ENCODE peak calls at places on chromosomes 3 and 15, in nine cellular contexts. J is uterus; T is psoas muscle; G is HFF-Myc; D is CD8-positive, alpha-beta T cell; Q is upper lobe of right lung; I is fibroblast of pulmonary artery; M is CD4-positive, alpha-beta T cell; V is left lung. O is an unnamed sample.
A peak's percentile ranks its signal among the peaks of the same experiment; 100 is the strongest.

GRCh38 chr3:112653209-112653871 is 12.4 kb upstream of the CCDC80 start:
- DNase-seq in J (no peak), T (no peak), G (no peak), D (no peak), Q (no peak), I (peak; percentile 88), M (no peak), V (no peak), O (no peak)

GRCh38 chr3:158782283-158782682 is 19.6 kb upstream of the MFSD1 start:
- DNase-seq in J (no peak), T (no peak), G (no peak), D (no peak), Q (no peak), I (no peak), M (no peak), V (no peak), O (no peak)

GRCh38 chr3:46666471-46666845 is 27.0 kb downstream of the ALS2CL start:
- DNase-seq in J (no peak), T (no peak), G (no peak), D (no peak), Q (peak; percentile 33), I (no peak), M (no peak), V (peak; percentile 28), O (no peak)

GRCh38 chr3:126119008-126119675 is 35.2 kb upstream of the SLC41A3 start:
- DNase-seq in J (peak; percentile 6), T (no peak), G (no peak), D (no peak), Q (no peak), I (no peak), M (no peak), V (no peak), O (peak; percentile 20)

GRCh38 chr15:90836296-90836871 is 32.0 kb upstream of the FURIN start:
- DNase-seq in J (no peak), T (no peak), G (peak; percentile 17), D (no peak), Q (no peak), I (peak; percentile 73), M (no peak), V (no peak), O (no peak)

GRCh38 chr3:106030620-106030945 is 161.8 kb upstream of the CBLB start:
- DNase-seq in J (no peak), T (no peak), G (no peak), D (no peak), Q (no peak), I (peak; percentile 42), M (no peak), V (no peak), O (no peak)

GRCh38 chr3:71876706-71877105 is 91.8 kb upstream of the PROK2 start:
- DNase-seq in J (no peak), T (no peak), G (no peak), D (no peak), Q (no peak), I (no peak), M (no peak), V (no peak), O (no peak)

GRCh38 chr15:40847225-40847961 is 3.5 kb downstream of the SPINT1 start:
- DNase-seq in J (no peak), T (peak; percentile 30), G (no peak), D (no peak), Q (peak; percentile 87), I (peak; percentile 56), M (no peak), V (peak; percentile 88), O (no peak)

GRCh38 chr3:51391566-51392300 is 648 bp downstream of the RBM15B start:
- DNase-seq in J (no peak), T (peak; percentile 39), G (no peak), D (peak; percentile 67), Q (peak; percentile 78), I (peak; percentile 46), M (peak; percentile 50), V (no peak), O (peak; percentile 53)

GRCh38 chr3:197104738-197105137 is 75.1 kb upstream of the MELTF start:
- DNase-seq in J (no peak), T (no peak), G (no peak), D (no peak), Q (no peak), I (peak; percentile 23), M (no peak), V (no peak), O (no peak)

GRCh38 chr3:95750097-95750496 is 1064.3 kb upstream of the EPHA6 start:
- DNase-seq in J (no peak), T (no peak), G (no peak), D (no peak), Q (no peak), I (no peak), M (no peak), V (no peak), O (no peak)

GRCh38 chr3:10462641-10463040 is 42.7 kb downstream of the ATP2B2 start:
- DNase-seq in J (no peak), T (no peak), G (no peak), D (no peak), Q (no peak), I (no peak), M (no peak), V (no peak), O (no peak)

GRCh38 chr3:151765685-151766084 is 32.0 kb downstream of the AADACL2 start:
- DNase-seq in J (no peak), T (no peak), G (no peak), D (no peak), Q (no peak), I (peak; percentile 15), M (no peak), V (no peak), O (no peak)

GRCh38 chr15:49620174-49620573 is 444 bp downstream of the FAM227B start:
- DNase-seq in J (no peak), T (no peak), G (no peak), D (no peak), Q (no peak), I (peak; percentile 90), M (no peak), V (no peak), O (no peak)
- TF ChIP-seq CTCF in J (peak; percentile 22), T (peak; percentile 8), G (no peak), D (no peak), Q (peak; percentile 24), I (peak; percentile 5), M (no peak), V (no peak), O (no peak)

DNA sequence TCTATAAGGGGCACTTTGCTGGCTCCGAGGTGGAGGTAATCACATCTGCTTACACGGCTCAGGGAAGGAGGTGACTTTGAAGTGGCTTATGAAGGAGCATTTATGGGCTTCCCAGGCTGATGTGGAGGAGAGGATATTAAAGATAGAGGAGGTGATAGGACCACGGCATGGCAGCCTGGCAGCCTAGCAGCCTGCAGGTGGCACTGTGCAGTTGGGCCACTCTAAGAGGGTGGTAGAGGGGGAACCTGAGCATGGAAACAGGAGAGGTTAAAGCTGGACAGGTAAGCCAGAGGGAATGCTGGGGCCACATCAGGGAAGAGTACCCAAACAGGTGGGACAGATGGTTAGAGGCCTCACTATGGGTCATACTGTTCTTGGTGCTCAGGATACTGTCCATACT is 375.0 kb downstream of the WDR72 start:
- DNase-seq in J (no peak), T (no peak), G (no peak), D (no peak), Q (peak; percentile 62), I (no peak), M (no peak), V (no peak), O (no peak)
- TF ChIP-seq CTCF in J (no peak), T (no peak), G (no peak), D (no peak), Q (peak; percentile 15), I (no peak), M (no peak), V (no peak), O (no peak)

GRCh38 chr15:81105521-81105920 is 28.5 kb upstream of the CFAP161 start:
- DNase-seq in J (no peak), T (no peak), G (no peak), D (no peak), Q (no peak), I (no peak), M (no peak), V (no peak), O (no peak)

GRCh38 chr15:81111018-81111417 is 23.1 kb upstream of the CFAP161 start:
- DNase-seq in J (no peak), T (no peak), G (no peak), D (no peak), Q (no peak), I (no peak), M (no peak), V (no peak), O (no peak)

GRCh38 chr15:81108427-81108826 is 25.6 kb upstream of the CFAP161 start:
- DNase-seq in J (no peak), T (no peak), G (no peak), D (no peak), Q (no peak), I (no peak), M (no peak), V (no peak), O (no peak)

GRCh38 chr15:81106560-81106959 is 27.5 kb upstream of the CFAP161 start:
- DNase-seq in J (peak; percentile 56), T (peak; percentile 28), G (peak; percentile 76), D (no peak), Q (no peak), I (peak; percentile 86), M (peak; percentile 24), V (no peak), O (peak; percentile 48)

DNA sequence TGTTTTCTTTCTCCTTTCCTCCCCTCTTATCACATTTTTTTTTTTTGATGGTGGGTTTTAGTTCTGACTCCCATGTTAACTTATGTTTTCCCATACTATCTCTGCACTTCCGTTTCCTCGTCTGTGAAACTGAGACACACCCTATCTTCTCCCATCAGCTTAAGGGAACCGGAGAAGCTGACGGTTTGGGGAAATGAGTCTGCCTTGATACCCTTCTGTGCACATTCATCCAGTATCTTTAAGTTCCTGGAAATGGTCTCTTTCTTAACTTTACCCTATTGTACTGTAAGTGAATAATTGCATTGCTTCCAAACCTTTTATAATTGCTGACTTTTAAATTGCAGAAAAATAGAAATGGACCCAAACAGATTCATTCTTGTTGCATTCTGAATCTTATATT is 26.2 kb upstream of the CFAP161 start:
- DNase-seq in J (no peak), T (no peak), G (no peak), D (no peak), Q (no peak), I (no peak), M (no peak), V (no peak), O (no peak)
- TF ChIP-seq CTCF in J (no peak), T (no peak), G (no peak), D (no peak), Q (no peak), I (no peak), M (no peak), V (no peak), O (no peak)

GRCh38 chr3:136311256-136311655 is 61.1 kb downstream of the PCCB start:
- DNase-seq in J (no peak), T (no peak), G (no peak), D (no peak), Q (no peak), I (no peak), M (no peak), V (no peak), O (no peak)

DNA sequence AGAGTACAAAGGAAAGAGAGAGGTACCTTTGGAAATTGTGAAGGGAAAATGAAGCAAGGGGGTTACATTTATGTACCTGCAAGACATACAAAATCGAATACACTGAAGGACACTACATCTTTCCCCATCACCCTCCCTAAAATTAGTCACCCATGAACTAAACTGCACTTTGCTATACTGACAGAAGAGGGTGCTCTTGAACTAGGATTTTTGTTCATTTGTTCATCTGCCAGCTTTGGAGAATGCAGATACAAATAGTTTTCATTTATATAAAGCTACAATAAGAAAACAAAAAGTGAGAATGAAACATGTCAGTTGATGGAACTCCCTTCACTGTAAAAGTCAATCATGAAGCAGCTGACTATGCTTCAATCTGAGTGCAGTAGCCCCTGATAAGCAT is 55.7 kb downstream of the PCCB start:
- DNase-seq in J (no peak), T (no peak), G (peak; percentile 1), D (no peak), Q (no peak), I (peak; percentile 79), M (no peak), V (no peak), O (no peak)
- TF ChIP-seq CTCF in J (peak; percentile 15), T (no peak), G (peak; percentile 21), D (peak; percentile 43), Q (peak; percentile 34), I (peak; percentile 71), M (no peak), V (no peak), O (no peak)

O was measured in mesothelial cell of epicardium.